ENCODE peak calls at places on chromosome 9, in eight cellular contexts. One of them, this sample, is unnamed.

GRCh38 chr9:36102742-36103495 is 33.6 kb upstream of the GLIPR2 start:
- DNase-seq in IMR-90: peak
- DNase-seq in skeletal muscle cell: no peak
- DNase-seq in AG04450: no peak
- DNase-seq in neural progenitor cell: peak
- DNase-seq in left ventricle myocardium inferior: peak
- DNase-seq in sigmoid colon: peak
- DNase-seq in OCI-LY7: peak
- DNase-seq in this sample: peak

GRCh38 chr9:135229701-135230385 is 142.4 kb downstream of the OLFM1 start:
- DNase-seq in IMR-90: no peak
- DNase-seq in skeletal muscle cell: no peak
- DNase-seq in AG04450: no peak
- DNase-seq in neural progenitor cell: peak
- DNase-seq in left ventricle myocardium inferior: no peak
- DNase-seq in sigmoid colon: peak
- DNase-seq in OCI-LY7: no peak
- DNase-seq in this sample: no peak

GRCh38 chr9:82682431-82682830 is 380.5 kb downstream of the RASEF start:
- DNase-seq in IMR-90: no peak
- DNase-seq in skeletal muscle cell: no peak
- DNase-seq in AG04450: no peak
- DNase-seq in neural progenitor cell: no peak
- DNase-seq in left ventricle myocardium inferior: no peak
- DNase-seq in sigmoid colon: no peak
- DNase-seq in OCI-LY7: no peak
- DNase-seq in this sample: no peak

GRCh38 chr9:124291801-124292396 is 34.1 kb downstream of the NEK6 start:
- DNase-seq in IMR-90: no peak
- DNase-seq in skeletal muscle cell: no peak
- DNase-seq in AG04450: no peak
- DNase-seq in neural progenitor cell: no peak
- DNase-seq in left ventricle myocardium inferior: peak
- DNase-seq in sigmoid colon: no peak
- DNase-seq in OCI-LY7: peak
- DNase-seq in this sample: peak

GRCh38 chr9:115422932-115423440 is 305.0 kb upstream of the TNC start:
- DNase-seq in IMR-90: no peak
- DNase-seq in skeletal muscle cell: no peak
- DNase-seq in AG04450: no peak
- DNase-seq in neural progenitor cell: no peak
- DNase-seq in left ventricle myocardium inferior: no peak
- DNase-seq in sigmoid colon: no peak
- DNase-seq in OCI-LY7: no peak
- DNase-seq in this sample: peak

GRCh38 chr9:136237486-136238341 is 7.9 kb downstream of the QSOX2 start:
- DNase-seq in IMR-90: no peak
- DNase-seq in skeletal muscle cell: no peak
- DNase-seq in AG04450: no peak
- DNase-seq in neural progenitor cell: no peak
- DNase-seq in left ventricle myocardium inferior: no peak
- DNase-seq in sigmoid colon: no peak
- DNase-seq in OCI-LY7: no peak
- DNase-seq in this sample: no peak

GRCh38 chr9:1184146-1184545 is 134.0 kb downstream of the DMRT2 start:
- DNase-seq in IMR-90: no peak
- DNase-seq in skeletal muscle cell: no peak
- DNase-seq in AG04450: no peak
- DNase-seq in neural progenitor cell: no peak
- DNase-seq in left ventricle myocardium inferior: no peak
- DNase-seq in sigmoid colon: no peak
- DNase-seq in OCI-LY7: no peak
- DNase-seq in this sample: no peak

GRCh38 chr9:72048850-72049249 is 11.6 kb downstream of the C9orf57 start:
- DNase-seq in IMR-90: peak
- DNase-seq in skeletal muscle cell: no peak
- DNase-seq in AG04450: no peak
- DNase-seq in neural progenitor cell: no peak
- DNase-seq in left ventricle myocardium inferior: no peak
- DNase-seq in sigmoid colon: no peak
- DNase-seq in OCI-LY7: no peak
- DNase-seq in this sample: no peak

GRCh38 chr9:90629354-90629753 is 13.3 kb downstream of the DIRAS2 start:
- DNase-seq in IMR-90: no peak
- DNase-seq in skeletal muscle cell: no peak
- DNase-seq in AG04450: no peak
- DNase-seq in neural progenitor cell: no peak
- DNase-seq in left ventricle myocardium inferior: no peak
- DNase-seq in sigmoid colon: no peak
- DNase-seq in OCI-LY7: no peak
- DNase-seq in this sample: no peak

GRCh38 chr9:35932732-35933131 is 23.4 kb downstream of the SPAAR start:
- DNase-seq in IMR-90: no peak
- DNase-seq in skeletal muscle cell: no peak
- DNase-seq in AG04450: no peak
- DNase-seq in neural progenitor cell: no peak
- DNase-seq in left ventricle myocardium inferior: no peak
- DNase-seq in sigmoid colon: no peak
- DNase-seq in OCI-LY7: no peak
- DNase-seq in this sample: no peak

GRCh38 chr9:114348906-114349482 is 19.3 kb downstream of the ORM2 start:
- DNase-seq in IMR-90: peak
- DNase-seq in skeletal muscle cell: peak
- DNase-seq in AG04450: peak
- DNase-seq in neural progenitor cell: peak
- DNase-seq in left ventricle myocardium inferior: no peak
- DNase-seq in sigmoid colon: peak
- DNase-seq in OCI-LY7: peak
- DNase-seq in this sample: peak

GRCh38 chr9:110131499-110131898 is 76.5 kb downstream of the C9orf152 start:
- DNase-seq in IMR-90: peak
- DNase-seq in skeletal muscle cell: no peak
- DNase-seq in AG04450: no peak
- DNase-seq in neural progenitor cell: peak
- DNase-seq in left ventricle myocardium inferior: no peak
- DNase-seq in sigmoid colon: no peak
- DNase-seq in OCI-LY7: no peak
- DNase-seq in this sample: no peak

GRCh38 chr9:132372177-132373095 is 17.6 kb upstream of the SETX start:
- DNase-seq in IMR-90: peak
- DNase-seq in skeletal muscle cell: no peak
- DNase-seq in AG04450: no peak
- DNase-seq in neural progenitor cell: no peak
- DNase-seq in left ventricle myocardium inferior: peak
- DNase-seq in sigmoid colon: peak
- DNase-seq in OCI-LY7: peak
- DNase-seq in this sample: peak

GRCh38 chr9:136179761-136180160 is 25.2 kb downstream of the LHX3 start:
- DNase-seq in IMR-90: no peak
- DNase-seq in skeletal muscle cell: no peak
- DNase-seq in AG04450: no peak
- DNase-seq in neural progenitor cell: no peak
- DNase-seq in left ventricle myocardium inferior: no peak
- DNase-seq in sigmoid colon: no peak
- DNase-seq in OCI-LY7: no peak
- DNase-seq in this sample: no peak

GRCh38 chr9:17402309-17402708 is 176.6 kb upstream of the SH3GL2 start:
- DNase-seq in IMR-90: peak
- DNase-seq in skeletal muscle cell: no peak
- DNase-seq in AG04450: no peak
- DNase-seq in neural progenitor cell: peak
- DNase-seq in left ventricle myocardium inferior: no peak
- DNase-seq in sigmoid colon: no peak
- DNase-seq in OCI-LY7: no peak
- DNase-seq in this sample: no peak
- H3K4me3 ChIP-seq in IMR-90: no peak
- H3K4me3 ChIP-seq in skeletal muscle cell: no peak
- H3K4me3 ChIP-seq in AG04450: no peak
- H3K4me3 ChIP-seq in neural progenitor cell: no peak
- H3K4me3 ChIP-seq in left ventricle myocardium inferior: no peak
- H3K4me3 ChIP-seq in sigmoid colon: no peak
- H3K4me3 ChIP-seq in OCI-LY7: no peak
- H3K4me3 ChIP-seq in this sample: no peak

DNA sequence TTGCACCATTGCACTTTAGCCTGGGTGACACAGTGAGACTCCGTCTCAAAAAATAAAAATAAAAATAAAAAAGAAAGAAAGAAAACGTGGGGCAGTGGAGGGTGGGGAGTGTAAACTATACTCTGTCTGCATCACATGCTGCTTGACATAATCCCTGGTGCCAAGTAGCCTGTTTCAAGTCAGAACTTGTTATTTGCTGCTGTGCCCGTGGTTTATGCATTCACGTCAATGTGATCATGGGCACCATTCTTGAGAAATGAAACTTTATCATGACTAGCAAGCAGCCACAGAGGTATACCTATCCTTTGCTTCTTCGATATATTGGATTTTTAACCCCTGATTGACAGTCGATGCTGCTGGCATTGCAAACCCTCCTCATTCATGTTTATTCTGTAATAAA is 4.1 kb upstream of the SMU1 start:
- DNase-seq in IMR-90: no peak
- DNase-seq in skeletal muscle cell: no peak
- DNase-seq in AG04450: no peak
- DNase-seq in neural progenitor cell: no peak
- DNase-seq in left ventricle myocardium inferior: no peak
- DNase-seq in sigmoid colon: no peak
- DNase-seq in OCI-LY7: no peak
- DNase-seq in this sample: no peak
- H3K4me3 ChIP-seq in IMR-90: no peak
- H3K4me3 ChIP-seq in skeletal muscle cell: peak
- H3K4me3 ChIP-seq in AG04450: no peak
- H3K4me3 ChIP-seq in neural progenitor cell: peak
- H3K4me3 ChIP-seq in left ventricle myocardium inferior: no peak
- H3K4me3 ChIP-seq in sigmoid colon: no peak
- H3K4me3 ChIP-seq in OCI-LY7: peak
- H3K4me3 ChIP-seq in this sample: no peak

DNA sequence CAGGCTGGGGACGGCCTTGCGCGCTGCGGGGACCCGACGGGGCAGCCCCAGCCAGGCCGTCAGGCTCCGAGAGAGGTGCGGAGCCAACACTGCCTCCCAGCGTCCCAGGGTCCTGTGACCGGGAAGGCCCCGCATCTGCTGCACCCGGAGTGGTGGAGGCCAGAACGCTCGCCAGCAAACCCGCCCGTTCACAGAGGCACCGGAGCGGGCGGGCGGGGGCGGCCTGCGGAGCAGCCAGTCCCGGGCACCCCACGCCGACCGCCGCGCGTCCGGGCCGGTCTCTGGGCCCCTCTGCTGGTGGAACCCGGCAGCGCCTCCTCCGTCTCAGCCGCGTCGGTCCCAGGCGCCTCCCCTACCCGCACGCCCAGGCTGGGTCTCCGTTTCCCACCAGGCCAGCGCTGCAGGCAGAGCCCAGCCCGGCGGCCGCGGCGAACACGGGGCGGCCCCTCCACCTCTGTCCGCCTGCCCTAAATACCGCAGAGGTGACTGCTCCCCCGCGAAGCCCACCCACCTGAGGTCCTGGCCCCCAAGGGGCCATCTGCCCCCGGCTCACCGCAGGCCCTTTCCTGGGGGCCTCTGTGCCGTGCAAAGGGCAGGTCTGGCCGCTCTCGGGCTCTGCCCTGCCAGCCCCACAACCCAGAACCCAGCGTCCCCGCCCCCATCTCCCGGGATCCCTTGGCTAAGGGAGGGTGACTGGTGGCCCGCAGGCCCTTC is 15.9 kb downstream of the EXD3 start:
- DNase-seq in IMR-90: peak
- DNase-seq in skeletal muscle cell: no peak
- DNase-seq in AG04450: no peak
- DNase-seq in neural progenitor cell: peak
- DNase-seq in left ventricle myocardium inferior: peak
- DNase-seq in sigmoid colon: no peak
- DNase-seq in OCI-LY7: no peak
- DNase-seq in this sample: no peak
- H3K4me3 ChIP-seq in IMR-90: peak
- H3K4me3 ChIP-seq in skeletal muscle cell: peak
- H3K4me3 ChIP-seq in AG04450: peak
- H3K4me3 ChIP-seq in neural progenitor cell: peak
- H3K4me3 ChIP-seq in left ventricle myocardium inferior: peak
- H3K4me3 ChIP-seq in sigmoid colon: peak
- H3K4me3 ChIP-seq in OCI-LY7: no peak
- H3K4me3 ChIP-seq in this sample: peak

GRCh38 chr9:107485451-107486043 is 4.0 kb downstream of the KLF4 start:
- DNase-seq in IMR-90: no peak
- DNase-seq in skeletal muscle cell: no peak
- DNase-seq in AG04450: no peak
- DNase-seq in neural progenitor cell: no peak
- DNase-seq in left ventricle myocardium inferior: no peak
- DNase-seq in sigmoid colon: no peak
- DNase-seq in OCI-LY7: no peak
- DNase-seq in this sample: no peak
- H3K4me3 ChIP-seq in IMR-90: no peak
- H3K4me3 ChIP-seq in skeletal muscle cell: no peak
- H3K4me3 ChIP-seq in AG04450: no peak
- H3K4me3 ChIP-seq in neural progenitor cell: no peak
- H3K4me3 ChIP-seq in left ventricle myocardium inferior: peak
- H3K4me3 ChIP-seq in sigmoid colon: peak
- H3K4me3 ChIP-seq in OCI-LY7: no peak
- H3K4me3 ChIP-seq in this sample: peak

GRCh38 chr9:77935974-77936373 is 95.6 kb downstream of the GNAQ start:
- DNase-seq in IMR-90: no peak
- DNase-seq in skeletal muscle cell: no peak
- DNase-seq in AG04450: no peak
- DNase-seq in neural progenitor cell: no peak
- DNase-seq in left ventricle myocardium inferior: no peak
- DNase-seq in sigmoid colon: no peak
- DNase-seq in OCI-LY7: peak
- DNase-seq in this sample: no peak
- H3K4me3 ChIP-seq in IMR-90: no peak
- H3K4me3 ChIP-seq in skeletal muscle cell: no peak
- H3K4me3 ChIP-seq in AG04450: no peak
- H3K4me3 ChIP-seq in neural progenitor cell: no peak
- H3K4me3 ChIP-seq in left ventricle myocardium inferior: no peak
- H3K4me3 ChIP-seq in sigmoid colon: no peak
- H3K4me3 ChIP-seq in OCI-LY7: no peak
- H3K4me3 ChIP-seq in this sample: no peak

This sample was measured in tibial artery.